ENCODE peak calls at places on chromosomes 6 and 20, in ten cellular contexts. One of them, this sample, is unnamed.

GRCh38 chr6:38974389-38975133 is 74.0 kb upstream of the GLP1R start:
- DNase-seq in mesothelial cell of epicardium: no peak
- DNase-seq in neuronal stem cell: no peak
- DNase-seq in heart right ventricle: no peak
- DNase-seq in Karpas-422: no peak
- DNase-seq in endothelial cell: no peak
- DNase-seq in MM.1S: no peak
- DNase-seq in RWPE2: no peak
- DNase-seq in stimulated activated naive CD8-positive, alpha-beta T cell treated with anti-CD3 and anti-CD28 coated beads, Interleukin-15, Interleukin-2, amounts not matched to agents 100 U/mL and 50 U/mL, for 24 hours: no peak
- DNase-seq in activated CD8-positive, alpha-beta memory T cell treated with anti-CD3 and anti-CD28 coated beads for 4 hours: no peak
- DNase-seq in this sample: no peak

GRCh38 chr6:128882991-128883571 is at the start of gene LAMA2:
- DNase-seq in MM.1S: no peak
- DNase-seq in activated CD8-positive, alpha-beta memory T cell treated with anti-CD3 and anti-CD28 coated beads for 4 hours: no peak
- DNase-seq in stimulated activated naive CD8-positive, alpha-beta T cell treated with anti-CD3 and anti-CD28 coated beads, Interleukin-15, Interleukin-2, amounts not matched to agents 100 U/mL and 50 U/mL, for 24 hours: peak; percentile 9
- DNase-seq in endothelial cell: peak; percentile 67
- DNase-seq in neuronal stem cell: peak; percentile 56
- DNase-seq in heart right ventricle: peak; percentile 90
- DNase-seq in RWPE2: no peak
- DNase-seq in Karpas-422: no peak
- DNase-seq in mesothelial cell of epicardium: peak; percentile 80
- DNase-seq in this sample: peak; percentile 81

GRCh38 chr20:34663213-34663943 is 13.5 kb downstream of the PIGU start:
- DNase-seq in mesothelial cell of epicardium: no peak
- DNase-seq in neuronal stem cell: no peak
- DNase-seq in activated CD8-positive, alpha-beta memory T cell treated with anti-CD3 and anti-CD28 coated beads for 4 hours: no peak
- DNase-seq in stimulated activated naive CD8-positive, alpha-beta T cell treated with anti-CD3 and anti-CD28 coated beads, Interleukin-15, Interleukin-2, amounts not matched to agents 100 U/mL and 50 U/mL, for 24 hours: no peak
- DNase-seq in RWPE2: no peak
- DNase-seq in heart right ventricle: no peak
- DNase-seq in Karpas-422: no peak
- DNase-seq in MM.1S: no peak
- DNase-seq in endothelial cell: no peak
- DNase-seq in this sample: no peak

GRCh38 chr6:11618533-11618932 is 81.0 kb downstream of the TMEM170B start:
- DNase-seq in activated CD8-positive, alpha-beta memory T cell treated with anti-CD3 and anti-CD28 coated beads for 4 hours: no peak
- DNase-seq in stimulated activated naive CD8-positive, alpha-beta T cell treated with anti-CD3 and anti-CD28 coated beads, Interleukin-15, Interleukin-2, amounts not matched to agents 100 U/mL and 50 U/mL, for 24 hours: no peak
- DNase-seq in neuronal stem cell: no peak
- DNase-seq in MM.1S: no peak
- DNase-seq in endothelial cell: peak; percentile 27
- DNase-seq in RWPE2: no peak
- DNase-seq in Karpas-422: peak; percentile 76
- DNase-seq in mesothelial cell of epicardium: no peak
- DNase-seq in heart right ventricle: no peak
- DNase-seq in this sample: no peak

GRCh38 chr20:62374431-62375152 is 7.5 kb upstream of the LAMA5 start:
- DNase-seq in heart right ventricle: no peak
- DNase-seq in stimulated activated naive CD8-positive, alpha-beta T cell treated with anti-CD3 and anti-CD28 coated beads, Interleukin-15, Interleukin-2, amounts not matched to agents 100 U/mL and 50 U/mL, for 24 hours: no peak
- DNase-seq in mesothelial cell of epicardium: no peak
- DNase-seq in neuronal stem cell: no peak
- DNase-seq in activated CD8-positive, alpha-beta memory T cell treated with anti-CD3 and anti-CD28 coated beads for 4 hours: no peak
- DNase-seq in MM.1S: no peak
- DNase-seq in endothelial cell: no peak
- DNase-seq in RWPE2: peak; percentile 88
- DNase-seq in Karpas-422: no peak
- DNase-seq in this sample: no peak

GRCh38 chr6:89527634-89528033 is 94.7 kb downstream of the ANKRD6 start:
- DNase-seq in activated CD8-positive, alpha-beta memory T cell treated with anti-CD3 and anti-CD28 coated beads for 4 hours: no peak
- DNase-seq in Karpas-422: no peak
- DNase-seq in endothelial cell: no peak
- DNase-seq in RWPE2: no peak
- DNase-seq in heart right ventricle: no peak
- DNase-seq in neuronal stem cell: no peak
- DNase-seq in stimulated activated naive CD8-positive, alpha-beta T cell treated with anti-CD3 and anti-CD28 coated beads, Interleukin-15, Interleukin-2, amounts not matched to agents 100 U/mL and 50 U/mL, for 24 hours: no peak
- DNase-seq in MM.1S: no peak
- DNase-seq in mesothelial cell of epicardium: no peak
- DNase-seq in this sample: no peak

GRCh38 chr6:57267586-57268293 is 45.6 kb upstream of the RAB23 start:
- DNase-seq in activated CD8-positive, alpha-beta memory T cell treated with anti-CD3 and anti-CD28 coated beads for 4 hours: peak; percentile 4
- DNase-seq in Karpas-422: peak; percentile 78
- DNase-seq in RWPE2: no peak
- DNase-seq in mesothelial cell of epicardium: no peak
- DNase-seq in stimulated activated naive CD8-positive, alpha-beta T cell treated with anti-CD3 and anti-CD28 coated beads, Interleukin-15, Interleukin-2, amounts not matched to agents 100 U/mL and 50 U/mL, for 24 hours: peak; percentile 37
- DNase-seq in MM.1S: peak; percentile 50
- DNase-seq in neuronal stem cell: no peak
- DNase-seq in endothelial cell: peak; percentile 34
- DNase-seq in heart right ventricle: peak; percentile 25
- DNase-seq in this sample: peak; percentile 4

GRCh38 chr6:121319112-121319553 is 15.1 kb downstream of the TBC1D32 start:
- DNase-seq in activated CD8-positive, alpha-beta memory T cell treated with anti-CD3 and anti-CD28 coated beads for 4 hours: no peak
- DNase-seq in neuronal stem cell: no peak
- DNase-seq in mesothelial cell of epicardium: no peak
- DNase-seq in stimulated activated naive CD8-positive, alpha-beta T cell treated with anti-CD3 and anti-CD28 coated beads, Interleukin-15, Interleukin-2, amounts not matched to agents 100 U/mL and 50 U/mL, for 24 hours: no peak
- DNase-seq in Karpas-422: no peak
- DNase-seq in RWPE2: no peak
- DNase-seq in heart right ventricle: no peak
- DNase-seq in endothelial cell: no peak
- DNase-seq in MM.1S: peak; percentile 37
- DNase-seq in this sample: no peak

GRCh38 chr20:4787825-4788224 is 66.1 kb downstream of the PRND start:
- DNase-seq in neuronal stem cell: no peak
- DNase-seq in heart right ventricle: no peak
- DNase-seq in stimulated activated naive CD8-positive, alpha-beta T cell treated with anti-CD3 and anti-CD28 coated beads, Interleukin-15, Interleukin-2, amounts not matched to agents 100 U/mL and 50 U/mL, for 24 hours: no peak
- DNase-seq in RWPE2: no peak
- DNase-seq in Karpas-422: no peak
- DNase-seq in activated CD8-positive, alpha-beta memory T cell treated with anti-CD3 and anti-CD28 coated beads for 4 hours: no peak
- DNase-seq in mesothelial cell of epicardium: no peak
- DNase-seq in endothelial cell: no peak
- DNase-seq in MM.1S: no peak
- DNase-seq in this sample: no peak

GRCh38 chr6:113719056-113719455 is 138.1 kb upstream of the MARCKS start:
- DNase-seq in neuronal stem cell: no peak
- DNase-seq in heart right ventricle: no peak
- DNase-seq in Karpas-422: no peak
- DNase-seq in endothelial cell: no peak
- DNase-seq in stimulated activated naive CD8-positive, alpha-beta T cell treated with anti-CD3 and anti-CD28 coated beads, Interleukin-15, Interleukin-2, amounts not matched to agents 100 U/mL and 50 U/mL, for 24 hours: no peak
- DNase-seq in activated CD8-positive, alpha-beta memory T cell treated with anti-CD3 and anti-CD28 coated beads for 4 hours: no peak
- DNase-seq in RWPE2: no peak
- DNase-seq in MM.1S: no peak
- DNase-seq in mesothelial cell of epicardium: no peak
- DNase-seq in this sample: no peak

GRCh38 chr6:112176175-112176574 is 78.2 kb downstream of the LAMA4 start:
- DNase-seq in heart right ventricle: no peak
- DNase-seq in MM.1S: no peak
- DNase-seq in Karpas-422: no peak
- DNase-seq in activated CD8-positive, alpha-beta memory T cell treated with anti-CD3 and anti-CD28 coated beads for 4 hours: no peak
- DNase-seq in RWPE2: no peak
- DNase-seq in neuronal stem cell: no peak
- DNase-seq in mesothelial cell of epicardium: no peak
- DNase-seq in stimulated activated naive CD8-positive, alpha-beta T cell treated with anti-CD3 and anti-CD28 coated beads, Interleukin-15, Interleukin-2, amounts not matched to agents 100 U/mL and 50 U/mL, for 24 hours: no peak
- DNase-seq in endothelial cell: no peak
- DNase-seq in this sample: no peak

GRCh38 chr6:146990821-146991798 is 213.1 kb upstream of the STXBP5 start:
- DNase-seq in mesothelial cell of epicardium: no peak
- DNase-seq in Karpas-422: no peak
- DNase-seq in heart right ventricle: no peak
- DNase-seq in neuronal stem cell: no peak
- DNase-seq in MM.1S: no peak
- DNase-seq in activated CD8-positive, alpha-beta memory T cell treated with anti-CD3 and anti-CD28 coated beads for 4 hours: no peak
- DNase-seq in RWPE2: no peak
- DNase-seq in endothelial cell: no peak
- DNase-seq in stimulated activated naive CD8-positive, alpha-beta T cell treated with anti-CD3 and anti-CD28 coated beads, Interleukin-15, Interleukin-2, amounts not matched to agents 100 U/mL and 50 U/mL, for 24 hours: no peak
- DNase-seq in this sample: no peak

GRCh38 chr20:44056010-44056698 is 130.8 kb downstream of the JPH2 start:
- DNase-seq in RWPE2: peak; percentile 70
- DNase-seq in neuronal stem cell: peak; percentile 14
- DNase-seq in mesothelial cell of epicardium: no peak
- DNase-seq in Karpas-422: no peak
- DNase-seq in stimulated activated naive CD8-positive, alpha-beta T cell treated with anti-CD3 and anti-CD28 coated beads, Interleukin-15, Interleukin-2, amounts not matched to agents 100 U/mL and 50 U/mL, for 24 hours: peak; percentile 59
- DNase-seq in heart right ventricle: no peak
- DNase-seq in MM.1S: peak; percentile 56
- DNase-seq in activated CD8-positive, alpha-beta memory T cell treated with anti-CD3 and anti-CD28 coated beads for 4 hours: peak; percentile 40
- DNase-seq in endothelial cell: peak; percentile 65
- DNase-seq in this sample: peak; percentile 46

GRCh38 chr20:5933802-5934436 is 16.4 kb downstream of the TRMT6 start:
- DNase-seq in heart right ventricle: peak; percentile 7
- DNase-seq in RWPE2: no peak
- DNase-seq in stimulated activated naive CD8-positive, alpha-beta T cell treated with anti-CD3 and anti-CD28 coated beads, Interleukin-15, Interleukin-2, amounts not matched to agents 100 U/mL and 50 U/mL, for 24 hours: no peak
- DNase-seq in mesothelial cell of epicardium: no peak
- DNase-seq in activated CD8-positive, alpha-beta memory T cell treated with anti-CD3 and anti-CD28 coated beads for 4 hours: no peak
- DNase-seq in MM.1S: peak; percentile 20
- DNase-seq in neuronal stem cell: no peak
- DNase-seq in Karpas-422: peak; percentile 71
- DNase-seq in endothelial cell: no peak
- DNase-seq in this sample: no peak

GRCh38 chr6:157236040-157236725 is 87.1 kb downstream of the TMEM242 start:
- DNase-seq in endothelial cell: no peak
- DNase-seq in Karpas-422: no peak
- DNase-seq in neuronal stem cell: no peak
- DNase-seq in heart right ventricle: no peak
- DNase-seq in RWPE2: no peak
- DNase-seq in MM.1S: no peak
- DNase-seq in mesothelial cell of epicardium: no peak
- DNase-seq in stimulated activated naive CD8-positive, alpha-beta T cell treated with anti-CD3 and anti-CD28 coated beads, Interleukin-15, Interleukin-2, amounts not matched to agents 100 U/mL and 50 U/mL, for 24 hours: peak; percentile 30
- DNase-seq in activated CD8-positive, alpha-beta memory T cell treated with anti-CD3 and anti-CD28 coated beads for 4 hours: no peak
- DNase-seq in this sample: peak; percentile 56

GRCh38 chr6:131173680-131174079 is 38.4 kb downstream of the AKAP7 start:
- DNase-seq in heart right ventricle: no peak
- DNase-seq in activated CD8-positive, alpha-beta memory T cell treated with anti-CD3 and anti-CD28 coated beads for 4 hours: no peak
- DNase-seq in MM.1S: no peak
- DNase-seq in RWPE2: no peak
- DNase-seq in mesothelial cell of epicardium: no peak
- DNase-seq in stimulated activated naive CD8-positive, alpha-beta T cell treated with anti-CD3 and anti-CD28 coated beads, Interleukin-15, Interleukin-2, amounts not matched to agents 100 U/mL and 50 U/mL, for 24 hours: no peak
- DNase-seq in endothelial cell: no peak
- DNase-seq in neuronal stem cell: no peak
- DNase-seq in Karpas-422: no peak
- DNase-seq in this sample: no peak

GRCh38 chr6:54473328-54473727 is 165.1 kb downstream of the TINAG start:
- DNase-seq in heart right ventricle: no peak
- DNase-seq in activated CD8-positive, alpha-beta memory T cell treated with anti-CD3 and anti-CD28 coated beads for 4 hours: no peak
- DNase-seq in endothelial cell: no peak
- DNase-seq in Karpas-422: no peak
- DNase-seq in mesothelial cell of epicardium: no peak
- DNase-seq in MM.1S: no peak
- DNase-seq in neuronal stem cell: no peak
- DNase-seq in RWPE2: no peak
- DNase-seq in stimulated activated naive CD8-positive, alpha-beta T cell treated with anti-CD3 and anti-CD28 coated beads, Interleukin-15, Interleukin-2, amounts not matched to agents 100 U/mL and 50 U/mL, for 24 hours: no peak
- DNase-seq in this sample: no peak

GRCh38 chr6:17836298-17836697 is 129.6 kb upstream of the NUP153 start:
- DNase-seq in mesothelial cell of epicardium: no peak
- DNase-seq in stimulated activated naive CD8-positive, alpha-beta T cell treated with anti-CD3 and anti-CD28 coated beads, Interleukin-15, Interleukin-2, amounts not matched to agents 100 U/mL and 50 U/mL, for 24 hours: no peak
- DNase-seq in MM.1S: no peak
- DNase-seq in activated CD8-positive, alpha-beta memory T cell treated with anti-CD3 and anti-CD28 coated beads for 4 hours: no peak
- DNase-seq in RWPE2: no peak
- DNase-seq in endothelial cell: no peak
- DNase-seq in Karpas-422: no peak
- DNase-seq in neuronal stem cell: no peak
- DNase-seq in heart right ventricle: no peak
- DNase-seq in this sample: no peak